ENCODE peak calls at places on chromosomes 3 and 15, in eight cellular contexts. One of them, this sample, is unnamed. For H3K36me3, the result is how much of the 10 kb centered on the place peaks cover.

GRCh38 chr15:77606142-77607034 is 26.3 kb downstream of the LINGO1 start:
- DNase-seq in astrocyte: no peak
- DNase-seq in esophagus squamous epithelium: no peak
- DNase-seq in body of pancreas: no peak
- DNase-seq in gastrocnemius medialis: no peak
- DNase-seq in CD4-positive, CD25-positive, alpha-beta regulatory T cell: no peak
- DNase-seq in MM.1S: no peak
- DNase-seq in stomach: no peak
- DNase-seq in this sample: no peak

GRCh38 chr15:29631076-29632070 is 190.9 kb downstream of the TJP1 start:
- DNase-seq in astrocyte: peak
- DNase-seq in esophagus squamous epithelium: no peak
- DNase-seq in body of pancreas: peak
- DNase-seq in gastrocnemius medialis: no peak
- DNase-seq in CD4-positive, CD25-positive, alpha-beta regulatory T cell: no peak
- DNase-seq in MM.1S: peak
- DNase-seq in stomach: no peak
- DNase-seq in this sample: no peak

GRCh38 chr3:129370248-129370964 is 58.0 kb downstream of the EFCAB12 start:
- DNase-seq in astrocyte: no peak
- DNase-seq in esophagus squamous epithelium: no peak
- DNase-seq in body of pancreas: no peak
- DNase-seq in gastrocnemius medialis: no peak
- DNase-seq in CD4-positive, CD25-positive, alpha-beta regulatory T cell: no peak
- DNase-seq in MM.1S: no peak
- DNase-seq in stomach: no peak
- DNase-seq in this sample: no peak

GRCh38 chr3:38566215-38566528 is 70.0 kb downstream of the EXOG start:
- DNase-seq in astrocyte: no peak
- DNase-seq in esophagus squamous epithelium: no peak
- DNase-seq in body of pancreas: no peak
- DNase-seq in gastrocnemius medialis: no peak
- DNase-seq in CD4-positive, CD25-positive, alpha-beta regulatory T cell: no peak
- DNase-seq in MM.1S: no peak
- DNase-seq in stomach: no peak
- DNase-seq in this sample: no peak

GRCh38 chr3:18649666-18650363 is 224.7 kb upstream of the SATB1 start:
- DNase-seq in astrocyte: no peak
- DNase-seq in esophagus squamous epithelium: no peak
- DNase-seq in body of pancreas: no peak
- DNase-seq in gastrocnemius medialis: no peak
- DNase-seq in CD4-positive, CD25-positive, alpha-beta regulatory T cell: peak
- DNase-seq in MM.1S: no peak
- DNase-seq in stomach: no peak
- DNase-seq in this sample: no peak

GRCh38 chr15:57259511-57260143 is 116.7 kb upstream of the CGNL1 start:
- DNase-seq in astrocyte: no peak
- DNase-seq in esophagus squamous epithelium: no peak
- DNase-seq in body of pancreas: no peak
- DNase-seq in gastrocnemius medialis: no peak
- DNase-seq in CD4-positive, CD25-positive, alpha-beta regulatory T cell: no peak
- DNase-seq in MM.1S: no peak
- DNase-seq in stomach: no peak
- DNase-seq in this sample: peak

GRCh38 chr3:134852132-134852531 is 57.1 kb downstream of the EPHB1 start:
- DNase-seq in astrocyte: no peak
- DNase-seq in esophagus squamous epithelium: no peak
- DNase-seq in body of pancreas: no peak
- DNase-seq in gastrocnemius medialis: no peak
- DNase-seq in CD4-positive, CD25-positive, alpha-beta regulatory T cell: no peak
- DNase-seq in MM.1S: no peak
- DNase-seq in stomach: no peak
- DNase-seq in this sample: no peak

GRCh38 chr3:8629151-8630021 is 15.2 kb downstream of the SSUH2 start:
- DNase-seq in astrocyte: peak
- DNase-seq in esophagus squamous epithelium: no peak
- DNase-seq in body of pancreas: no peak
- DNase-seq in gastrocnemius medialis: peak
- DNase-seq in CD4-positive, CD25-positive, alpha-beta regulatory T cell: no peak
- DNase-seq in MM.1S: no peak
- DNase-seq in stomach: peak
- DNase-seq in this sample: no peak

GRCh38 chr3:146184616-146185015 is 23.6 kb upstream of the PLOD2 start:
- DNase-seq in astrocyte: no peak
- DNase-seq in esophagus squamous epithelium: no peak
- DNase-seq in body of pancreas: peak
- DNase-seq in gastrocnemius medialis: no peak
- DNase-seq in CD4-positive, CD25-positive, alpha-beta regulatory T cell: no peak
- DNase-seq in MM.1S: no peak
- DNase-seq in stomach: peak
- DNase-seq in this sample: no peak

GRCh38 chr3:65669163-65669875 is 369.4 kb downstream of the MAGI1 start:
- DNase-seq in astrocyte: peak
- DNase-seq in esophagus squamous epithelium: no peak
- DNase-seq in body of pancreas: no peak
- DNase-seq in gastrocnemius medialis: no peak
- DNase-seq in CD4-positive, CD25-positive, alpha-beta regulatory T cell: no peak
- DNase-seq in MM.1S: no peak
- DNase-seq in stomach: no peak
- DNase-seq in this sample: no peak

GRCh38 chr15:31364301-31365031 is 37.8 kb downstream of the KLF13 start:
- DNase-seq in astrocyte: no peak
- DNase-seq in esophagus squamous epithelium: no peak
- DNase-seq in body of pancreas: peak
- DNase-seq in gastrocnemius medialis: peak
- DNase-seq in CD4-positive, CD25-positive, alpha-beta regulatory T cell: peak
- DNase-seq in MM.1S: no peak
- DNase-seq in stomach: no peak
- DNase-seq in this sample: no peak

GRCh38 chr3:27201435-27201966 is 167.7 kb downstream of the NEK10 start:
- DNase-seq in astrocyte: no peak
- DNase-seq in esophagus squamous epithelium: no peak
- DNase-seq in body of pancreas: no peak
- DNase-seq in gastrocnemius medialis: no peak
- DNase-seq in CD4-positive, CD25-positive, alpha-beta regulatory T cell: no peak
- DNase-seq in MM.1S: no peak
- DNase-seq in stomach: no peak
- DNase-seq in this sample: no peak

GRCh38 chr3:148333091-148333490 is 364.6 kb upstream of the AGTR1 start:
- DNase-seq in astrocyte: no peak
- DNase-seq in esophagus squamous epithelium: no peak
- DNase-seq in body of pancreas: peak
- DNase-seq in gastrocnemius medialis: no peak
- DNase-seq in CD4-positive, CD25-positive, alpha-beta regulatory T cell: no peak
- DNase-seq in MM.1S: no peak
- DNase-seq in stomach: no peak
- DNase-seq in this sample: no peak

GRCh38 chr3:120324185-120324584 is 25.0 kb downstream of the LRRC58 start:
- DNase-seq in astrocyte: peak
- DNase-seq in esophagus squamous epithelium: no peak
- DNase-seq in body of pancreas: no peak
- DNase-seq in gastrocnemius medialis: no peak
- DNase-seq in CD4-positive, CD25-positive, alpha-beta regulatory T cell: no peak
- DNase-seq in MM.1S: no peak
- DNase-seq in stomach: no peak
- DNase-seq in this sample: no peak

GRCh38 chr15:72740202-72740601 is 43.4 kb downstream of the ADPGK start:
- DNase-seq in astrocyte: no peak
- DNase-seq in esophagus squamous epithelium: no peak
- DNase-seq in body of pancreas: no peak
- DNase-seq in gastrocnemius medialis: no peak
- DNase-seq in CD4-positive, CD25-positive, alpha-beta regulatory T cell: peak
- DNase-seq in MM.1S: peak
- DNase-seq in stomach: no peak
- DNase-seq in this sample: no peak

GRCh38 chr15:72732554-72732953 is 46.5 kb downstream of the BBS4 start:
- DNase-seq in astrocyte: no peak
- DNase-seq in esophagus squamous epithelium: no peak
- DNase-seq in body of pancreas: no peak
- DNase-seq in gastrocnemius medialis: no peak
- DNase-seq in CD4-positive, CD25-positive, alpha-beta regulatory T cell: no peak
- DNase-seq in MM.1S: no peak
- DNase-seq in stomach: no peak
- DNase-seq in this sample: no peak

GRCh38 chr15:72737723-72738122 is 45.8 kb downstream of the ADPGK start:
- DNase-seq in astrocyte: no peak
- DNase-seq in esophagus squamous epithelium: no peak
- DNase-seq in body of pancreas: no peak
- DNase-seq in gastrocnemius medialis: no peak
- DNase-seq in CD4-positive, CD25-positive, alpha-beta regulatory T cell: no peak
- DNase-seq in MM.1S: peak
- DNase-seq in stomach: no peak
- DNase-seq in this sample: no peak

GRCh38 chr15:72733941-72734738 is 48.1 kb downstream of the BBS4 start:
- DNase-seq in astrocyte: no peak
- DNase-seq in esophagus squamous epithelium: no peak
- DNase-seq in body of pancreas: no peak
- DNase-seq in gastrocnemius medialis: no peak
- DNase-seq in CD4-positive, CD25-positive, alpha-beta regulatory T cell: no peak
- DNase-seq in MM.1S: no peak
- DNase-seq in stomach: no peak
- DNase-seq in this sample: no peak

DNA sequence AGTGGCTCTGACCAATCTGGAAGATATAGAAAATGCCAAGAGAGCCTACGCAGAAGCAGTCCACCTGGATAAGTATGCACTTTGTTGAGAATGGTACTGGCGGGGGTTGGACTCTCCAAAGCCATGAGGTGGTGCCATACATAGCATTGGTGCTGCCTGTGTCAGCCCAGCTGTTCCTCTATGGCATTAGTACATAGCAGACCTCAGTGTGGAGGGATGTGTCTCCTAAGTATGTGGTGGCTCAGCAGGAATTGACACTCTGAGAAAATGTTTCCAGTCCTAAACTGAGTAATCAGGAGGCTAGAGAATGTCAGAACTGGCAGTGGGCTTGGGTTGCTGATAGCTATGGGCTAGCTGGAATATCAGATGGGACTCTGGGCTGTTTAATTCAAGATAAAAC is 48.4 kb downstream of the ADPGK start:
- DNase-seq in astrocyte: no peak
- DNase-seq in esophagus squamous epithelium: no peak
- DNase-seq in body of pancreas: no peak
- DNase-seq in gastrocnemius medialis: no peak
- DNase-seq in CD4-positive, CD25-positive, alpha-beta regulatory T cell: no peak
- DNase-seq in MM.1S: no peak
- DNase-seq in stomach: no peak
- DNase-seq in this sample: no peak
- H3K36me3 ChIP-seq in astrocyte: under half
- H3K36me3 ChIP-seq in esophagus squamous epithelium: under half
- H3K36me3 ChIP-seq in body of pancreas: under half
- H3K36me3 ChIP-seq in gastrocnemius medialis: under half
- H3K36me3 ChIP-seq in CD4-positive, CD25-positive, alpha-beta regulatory T cell: under half
- H3K36me3 ChIP-seq in MM.1S: under half
- H3K36me3 ChIP-seq in stomach: half or more
- H3K36me3 ChIP-seq in this sample: under half

GRCh38 chr3:168165390-168166269 is 69.9 kb upstream of the GOLIM4 start:
- DNase-seq in astrocyte: peak
- DNase-seq in esophagus squamous epithelium: no peak
- DNase-seq in body of pancreas: peak
- DNase-seq in gastrocnemius medialis: peak
- DNase-seq in CD4-positive, CD25-positive, alpha-beta regulatory T cell: peak
- DNase-seq in MM.1S: peak
- DNase-seq in stomach: peak
- DNase-seq in this sample: peak
- H3K36me3 ChIP-seq in astrocyte: under half
- H3K36me3 ChIP-seq in esophagus squamous epithelium: under half
- H3K36me3 ChIP-seq in body of pancreas: under half
- H3K36me3 ChIP-seq in gastrocnemius medialis: under half
- H3K36me3 ChIP-seq in CD4-positive, CD25-positive, alpha-beta regulatory T cell: under half
- H3K36me3 ChIP-seq in MM.1S: under half
- H3K36me3 ChIP-seq in stomach: under half
- H3K36me3 ChIP-seq in this sample: under half

GRCh38 chr3:170735821-170736220 is 134.2 kb downstream of the RPL22L1 start:
- DNase-seq in astrocyte: no peak
- DNase-seq in esophagus squamous epithelium: no peak
- DNase-seq in body of pancreas: no peak
- DNase-seq in gastrocnemius medialis: no peak
- DNase-seq in CD4-positive, CD25-positive, alpha-beta regulatory T cell: no peak
- DNase-seq in MM.1S: no peak
- DNase-seq in stomach: no peak
- DNase-seq in this sample: no peak
- H3K36me3 ChIP-seq in astrocyte: under half
- H3K36me3 ChIP-seq in esophagus squamous epithelium: under half
- H3K36me3 ChIP-seq in body of pancreas: under half
- H3K36me3 ChIP-seq in gastrocnemius medialis: under half
- H3K36me3 ChIP-seq in CD4-positive, CD25-positive, alpha-beta regulatory T cell: under half
- H3K36me3 ChIP-seq in MM.1S: under half
- H3K36me3 ChIP-seq in stomach: under half
- H3K36me3 ChIP-seq in this sample: under half

DNA sequence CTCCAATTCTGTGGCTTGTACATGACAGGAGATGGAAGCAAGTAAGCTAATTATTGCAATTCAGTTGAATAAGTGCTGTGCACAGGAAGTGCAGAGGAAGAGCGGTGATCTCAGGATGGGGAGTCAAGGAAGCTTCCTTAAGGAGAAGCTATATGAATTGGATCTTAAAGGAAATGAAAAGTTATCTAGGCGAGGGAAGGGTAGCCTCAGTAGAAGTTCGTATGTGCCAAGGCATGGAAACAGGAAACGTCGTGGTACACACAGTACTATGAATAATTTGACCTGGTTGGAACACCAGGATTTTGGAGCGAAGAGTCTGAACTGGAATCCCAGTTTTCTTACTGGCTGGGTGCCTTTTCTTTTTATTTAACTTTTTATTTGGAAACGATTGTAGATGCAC is 39.3 kb downstream of the ST6GAL1 start:
- DNase-seq in astrocyte: no peak
- DNase-seq in esophagus squamous epithelium: no peak
- DNase-seq in body of pancreas: no peak
- DNase-seq in gastrocnemius medialis: no peak
- DNase-seq in CD4-positive, CD25-positive, alpha-beta regulatory T cell: no peak
- DNase-seq in MM.1S: no peak
- DNase-seq in stomach: no peak
- DNase-seq in this sample: no peak
- H3K36me3 ChIP-seq in astrocyte: under half
- H3K36me3 ChIP-seq in esophagus squamous epithelium: under half
- H3K36me3 ChIP-seq in body of pancreas: under half
- H3K36me3 ChIP-seq in gastrocnemius medialis: under half
- H3K36me3 ChIP-seq in CD4-positive, CD25-positive, alpha-beta regulatory T cell: half or more
- H3K36me3 ChIP-seq in MM.1S: under half
- H3K36me3 ChIP-seq in stomach: under half
- H3K36me3 ChIP-seq in this sample: half or more

This sample was measured in Karpas-422.